ENCODE peak calls at places on chromosomes 1 and 21, in six cellular contexts. One of them, this sample, is unnamed.

GRCh38 chr21:45086342-45086958 is 12.1 kb downstream of the ADARB1 start:
- DNase-seq in neural crest cell: no peak
- DNase-seq in activated CD8-positive, alpha-beta memory T cell treated with anti-CD3 and anti-CD28 coated beads for 48 hours: no peak
- DNase-seq in KG1: no peak
- DNase-seq in NCI-H1092: no peak
- DNase-seq in RWPE1: no peak
- DNase-seq in this sample: peak; percentile 32

GRCh38 chr1:245337829-245338484 is 183.2 kb downstream of the KIF26B start:
- DNase-seq in neural crest cell: no peak
- DNase-seq in activated CD8-positive, alpha-beta memory T cell treated with anti-CD3 and anti-CD28 coated beads for 48 hours: no peak
- DNase-seq in KG1: no peak
- DNase-seq in NCI-H1092: no peak
- DNase-seq in RWPE1: no peak
- DNase-seq in this sample: peak; percentile 94

GRCh38 chr1:39238476-39238875 is 34.0 kb downstream of the MACF1 start:
- DNase-seq in neural crest cell: no peak
- DNase-seq in activated CD8-positive, alpha-beta memory T cell treated with anti-CD3 and anti-CD28 coated beads for 48 hours: no peak
- DNase-seq in KG1: no peak
- DNase-seq in NCI-H1092: no peak
- DNase-seq in RWPE1: no peak
- DNase-seq in this sample: no peak

GRCh38 chr1:58597076-58597475 is 20.0 kb upstream of the TACSTD2 start:
- DNase-seq in neural crest cell: no peak
- DNase-seq in activated CD8-positive, alpha-beta memory T cell treated with anti-CD3 and anti-CD28 coated beads for 48 hours: no peak
- DNase-seq in KG1: no peak
- DNase-seq in NCI-H1092: no peak
- DNase-seq in RWPE1: no peak
- DNase-seq in this sample: no peak

GRCh38 chr1:9687876-9688582 is 36.5 kb downstream of the PIK3CD start:
- DNase-seq in neural crest cell: peak; percentile 23
- DNase-seq in activated CD8-positive, alpha-beta memory T cell treated with anti-CD3 and anti-CD28 coated beads for 48 hours: no peak
- DNase-seq in KG1: no peak
- DNase-seq in NCI-H1092: no peak
- DNase-seq in RWPE1: no peak
- DNase-seq in this sample: no peak

GRCh38 chr1:50833216-50833615 is 126.9 kb downstream of the FAF1 start:
- DNase-seq in neural crest cell: no peak
- DNase-seq in activated CD8-positive, alpha-beta memory T cell treated with anti-CD3 and anti-CD28 coated beads for 48 hours: no peak
- DNase-seq in KG1: no peak
- DNase-seq in NCI-H1092: no peak
- DNase-seq in RWPE1: no peak
- DNase-seq in this sample: no peak

GRCh38 chr21:28518620-28519019 is 474.1 kb downstream of the LTN1 start:
- DNase-seq in neural crest cell: no peak
- DNase-seq in activated CD8-positive, alpha-beta memory T cell treated with anti-CD3 and anti-CD28 coated beads for 48 hours: no peak
- DNase-seq in KG1: no peak
- DNase-seq in NCI-H1092: no peak
- DNase-seq in RWPE1: no peak
- DNase-seq in this sample: no peak

GRCh38 chr21:44253832-44254700 is 7.6 kb downstream of the DNMT3L start:
- DNase-seq in neural crest cell: no peak
- DNase-seq in activated CD8-positive, alpha-beta memory T cell treated with anti-CD3 and anti-CD28 coated beads for 48 hours: no peak
- DNase-seq in KG1: no peak
- DNase-seq in NCI-H1092: no peak
- DNase-seq in RWPE1: no peak
- DNase-seq in this sample: no peak

GRCh38 chr21:15192243-15192642 is 127.4 kb upstream of the NRIP1 start:
- DNase-seq in neural crest cell: no peak
- DNase-seq in activated CD8-positive, alpha-beta memory T cell treated with anti-CD3 and anti-CD28 coated beads for 48 hours: no peak
- DNase-seq in KG1: no peak
- DNase-seq in NCI-H1092: no peak
- DNase-seq in RWPE1: peak; percentile 70
- DNase-seq in this sample: no peak

GRCh38 chr1:8818325-8818775 is 910 bp upstream of the RERE start:
- DNase-seq in neural crest cell: no peak
- DNase-seq in activated CD8-positive, alpha-beta memory T cell treated with anti-CD3 and anti-CD28 coated beads for 48 hours: no peak
- DNase-seq in KG1: no peak
- DNase-seq in NCI-H1092: peak; percentile 2
- DNase-seq in RWPE1: peak; percentile 69
- DNase-seq in this sample: no peak

GRCh38 chr1:54207287-54207686 is 7.3 kb downstream of the MRPL37 start:
- DNase-seq in neural crest cell: no peak
- DNase-seq in activated CD8-positive, alpha-beta memory T cell treated with anti-CD3 and anti-CD28 coated beads for 48 hours: no peak
- DNase-seq in KG1: no peak
- DNase-seq in NCI-H1092: no peak
- DNase-seq in RWPE1: no peak
- DNase-seq in this sample: no peak

GRCh38 chr1:43273708-43274107 is 3.9 kb downstream of the TMEM125 start:
- DNase-seq in neural crest cell: no peak
- DNase-seq in activated CD8-positive, alpha-beta memory T cell treated with anti-CD3 and anti-CD28 coated beads for 48 hours: no peak
- DNase-seq in KG1: no peak
- DNase-seq in NCI-H1092: no peak
- DNase-seq in RWPE1: no peak
- DNase-seq in this sample: no peak

GRCh38 chr1:174746024-174746808 is 253.5 kb upstream of the CACYBP start:
- DNase-seq in neural crest cell: no peak
- DNase-seq in activated CD8-positive, alpha-beta memory T cell treated with anti-CD3 and anti-CD28 coated beads for 48 hours: no peak
- DNase-seq in KG1: no peak
- DNase-seq in NCI-H1092: no peak
- DNase-seq in RWPE1: no peak
- DNase-seq in this sample: no peak

GRCh38 chr1:42660907-42661500 is 2.8 kb downstream of the PPIH start:
- DNase-seq in neural crest cell: no peak
- DNase-seq in activated CD8-positive, alpha-beta memory T cell treated with anti-CD3 and anti-CD28 coated beads for 48 hours: no peak
- DNase-seq in KG1: no peak
- DNase-seq in NCI-H1092: no peak
- DNase-seq in RWPE1: no peak
- DNase-seq in this sample: no peak

GRCh38 chr1:183569141-183569540 is 21.1 kb downstream of the NCF2 start:
- DNase-seq in neural crest cell: no peak
- DNase-seq in activated CD8-positive, alpha-beta memory T cell treated with anti-CD3 and anti-CD28 coated beads for 48 hours: no peak
- DNase-seq in KG1: no peak
- DNase-seq in NCI-H1092: no peak
- DNase-seq in RWPE1: peak; percentile 43
- DNase-seq in this sample: no peak

GRCh38 chr1:89198500-89199072 is at the start of gene GBP4:
- DNase-seq in neural crest cell: no peak
- DNase-seq in activated CD8-positive, alpha-beta memory T cell treated with anti-CD3 and anti-CD28 coated beads for 48 hours: peak; percentile 14
- DNase-seq in KG1: peak; percentile 19
- DNase-seq in NCI-H1092: no peak
- DNase-seq in RWPE1: peak; percentile 15
- DNase-seq in this sample: peak; percentile 54

GRCh38 chr1:17185485-17185860 is 19.5 kb upstream of the PADI1 start:
- DNase-seq in neural crest cell: no peak
- DNase-seq in activated CD8-positive, alpha-beta memory T cell treated with anti-CD3 and anti-CD28 coated beads for 48 hours: no peak
- DNase-seq in KG1: no peak
- DNase-seq in NCI-H1092: no peak
- DNase-seq in RWPE1: no peak
- DNase-seq in this sample: no peak

GRCh38 chr1:97202981-97203380 is 481.4 kb downstream of the PTBP2 start:
- DNase-seq in neural crest cell: no peak
- DNase-seq in activated CD8-positive, alpha-beta memory T cell treated with anti-CD3 and anti-CD28 coated beads for 48 hours: no peak
- DNase-seq in KG1: no peak
- DNase-seq in NCI-H1092: no peak
- DNase-seq in RWPE1: no peak
- DNase-seq in this sample: no peak

GRCh38 chr1:42730988-42731387 is 9.0 kb downstream of the CLDN19 start:
- DNase-seq in neural crest cell: no peak
- DNase-seq in activated CD8-positive, alpha-beta memory T cell treated with anti-CD3 and anti-CD28 coated beads for 48 hours: no peak
- DNase-seq in KG1: no peak
- DNase-seq in NCI-H1092: no peak
- DNase-seq in RWPE1: peak; percentile 32
- DNase-seq in this sample: peak; percentile 43

GRCh38 chr1:185050823-185051451 is 5.6 kb downstream of the RNF2 start:
- DNase-seq in neural crest cell: no peak
- DNase-seq in activated CD8-positive, alpha-beta memory T cell treated with anti-CD3 and anti-CD28 coated beads for 48 hours: no peak
- DNase-seq in KG1: no peak
- DNase-seq in NCI-H1092: peak; percentile 4
- DNase-seq in RWPE1: no peak
- DNase-seq in this sample: peak; percentile 59

GRCh38 chr1:67144696-67145095 is 9.9 kb upstream of the C1orf141 start:
- DNase-seq in neural crest cell: no peak
- DNase-seq in activated CD8-positive, alpha-beta memory T cell treated with anti-CD3 and anti-CD28 coated beads for 48 hours: no peak
- DNase-seq in KG1: no peak
- DNase-seq in NCI-H1092: no peak
- DNase-seq in RWPE1: no peak
- DNase-seq in this sample: no peak

GRCh38 chr1:162405800-162406199 is 6.1 kb downstream of the SH2D1B start:
- DNase-seq in neural crest cell: no peak
- DNase-seq in activated CD8-positive, alpha-beta memory T cell treated with anti-CD3 and anti-CD28 coated beads for 48 hours: no peak
- DNase-seq in KG1: no peak
- DNase-seq in NCI-H1092: no peak
- DNase-seq in RWPE1: no peak
- DNase-seq in this sample: no peak

This sample was measured in MV-4-11.